ENCODE peak calls at places on chromosomes 6 and 20, in eight cellular contexts. C is fibroblast of the aortic adventitia, T is HFFc6, H is fibroblast of mammary gland, E is ovary, X is fibroblast of lung, Z is progenitor cell of endocrine pancreas, J is GM13976. M is an unnamed sample.

GRCh38 chr6:131762984-131763383 is 44.8 kb upstream of the ENPP1 start:
- DNase-seq in X (no peak), Z (no peak), E (no peak), C (no peak), J (no peak), H (no peak), T (no peak), M (peak; percentile 20)

GRCh38 chr6:149934249-149935156 is 7.3 kb upstream of the ULBP2 start:
- DNase-seq in J (peak; percentile 55), Z (no peak), X (peak; percentile 82), H (peak; percentile 78), C (peak; percentile 83), E (peak; percentile 39), T (peak; percentile 79), M (peak; percentile 64)

GRCh38 chr6:146868671-146869209 is 270.0 kb downstream of the ADGB start:
- DNase-seq in H (no peak), E (no peak), Z (no peak), J (no peak), C (no peak), T (no peak), X (peak; percentile 11), M (peak; percentile 7)

GRCh38 chr20:4740774-4741431 is 19.2 kb downstream of the PRND start:
- DNase-seq in E (no peak), T (no peak), Z (peak; percentile 57), C (peak; percentile 57), X (peak; percentile 48), J (no peak), H (peak; percentile 49), M (peak; percentile 61)

GRCh38 chr6:99613705-99614429 is 7.2 kb downstream of the PRDM13 start:
- DNase-seq in H (no peak), E (no peak), C (no peak), X (no peak), J (peak; percentile 75), T (no peak), Z (no peak), M (peak; percentile 31)

GRCh38 chr6:34032856-34033255 is 113.0 kb downstream of the GRM4 start:
- DNase-seq in J (no peak), T (no peak), X (no peak), H (no peak), Z (no peak), C (no peak), E (no peak), M (no peak)

GRCh38 chr6:88913471-88913870 is 49.9 kb downstream of the RNGTT start:
- DNase-seq in E (no peak), J (no peak), T (no peak), H (no peak), X (no peak), Z (no peak), C (no peak), M (no peak)

GRCh38 chr20:20019123-20019522 is 2.0 kb downstream of the NAA20 start:
- DNase-seq in X (no peak), E (no peak), J (no peak), T (no peak), C (no peak), Z (no peak), H (no peak), M (no peak)

GRCh38 chr6:105705608-105706007 is 302.7 kb upstream of the PREP start:
- DNase-seq in Z (no peak), H (no peak), T (no peak), X (no peak), E (no peak), J (no peak), C (no peak), M (no peak)

GRCh38 chr6:73968358-73968757 is 272.4 kb downstream of the CD109 start:
- DNase-seq in E (no peak), Z (no peak), T (no peak), H (peak; percentile 6), J (no peak), X (peak; percentile 42), C (no peak), M (no peak)

GRCh38 chr6:118565317-118565960 is 17.3 kb downstream of the PLN start:
- DNase-seq in E (no peak), Z (no peak), T (no peak), C (no peak), J (peak; percentile 63), H (no peak), X (no peak), M (no peak)

GRCh38 chr20:39116020-39116419 is 153.9 kb downstream of the DHX35 start:
- DNase-seq in Z (no peak), X (no peak), E (no peak), H (no peak), T (no peak), J (no peak), C (no peak), M (no peak)

GRCh38 chr6:129014302-129014701 is 131.4 kb downstream of the LAMA2 start:
- DNase-seq in X (no peak), E (no peak), Z (no peak), H (no peak), J (no peak), T (no peak), C (no peak), M (no peak)

GRCh38 chr20:63624486-63624885 is 2.4 kb downstream of the GMEB2 start:
- DNase-seq in E (no peak), X (peak; percentile 63), H (peak; percentile 46), C (peak; percentile 44), T (no peak), Z (no peak), J (no peak), M (peak; percentile 34)

GRCh38 chr20:46558511-46558959 is 8.1 kb upstream of the OCSTAMP start:
- DNase-seq in X (peak; percentile 87), H (peak; percentile 96), Z (no peak), C (peak; percentile 84), T (peak; percentile 80), E (no peak), J (no peak), M (peak; percentile 92)

GRCh38 chr6:53926505-53926904 is 131.7 kb downstream of the LRRC1 start:
- DNase-seq in X (no peak), C (peak; percentile 14), J (no peak), T (peak; percentile 33), Z (no peak), H (peak; percentile 10), E (no peak), M (no peak)

GRCh38 chr20:53679597-53680309 is 86.1 kb upstream of the ZNF217 start:
- DNase-seq in C (no peak), J (no peak), X (no peak), E (no peak), T (no peak), Z (no peak), H (no peak), M (no peak)

GRCh38 chr6:41355952-41356351 is 20.5 kb downstream of the NCR2 start:
- DNase-seq in H (no peak), C (no peak), J (no peak), X (no peak), E (no peak), Z (no peak), T (no peak), M (no peak)

GRCh38 chr6:67875877-67876383 is 759.2 kb upstream of the ADGRB3 start:
- DNase-seq in X (peak; percentile 45), C (peak; percentile 5), Z (no peak), E (no peak), J (no peak), H (no peak), T (no peak), M (no peak)

DNA sequence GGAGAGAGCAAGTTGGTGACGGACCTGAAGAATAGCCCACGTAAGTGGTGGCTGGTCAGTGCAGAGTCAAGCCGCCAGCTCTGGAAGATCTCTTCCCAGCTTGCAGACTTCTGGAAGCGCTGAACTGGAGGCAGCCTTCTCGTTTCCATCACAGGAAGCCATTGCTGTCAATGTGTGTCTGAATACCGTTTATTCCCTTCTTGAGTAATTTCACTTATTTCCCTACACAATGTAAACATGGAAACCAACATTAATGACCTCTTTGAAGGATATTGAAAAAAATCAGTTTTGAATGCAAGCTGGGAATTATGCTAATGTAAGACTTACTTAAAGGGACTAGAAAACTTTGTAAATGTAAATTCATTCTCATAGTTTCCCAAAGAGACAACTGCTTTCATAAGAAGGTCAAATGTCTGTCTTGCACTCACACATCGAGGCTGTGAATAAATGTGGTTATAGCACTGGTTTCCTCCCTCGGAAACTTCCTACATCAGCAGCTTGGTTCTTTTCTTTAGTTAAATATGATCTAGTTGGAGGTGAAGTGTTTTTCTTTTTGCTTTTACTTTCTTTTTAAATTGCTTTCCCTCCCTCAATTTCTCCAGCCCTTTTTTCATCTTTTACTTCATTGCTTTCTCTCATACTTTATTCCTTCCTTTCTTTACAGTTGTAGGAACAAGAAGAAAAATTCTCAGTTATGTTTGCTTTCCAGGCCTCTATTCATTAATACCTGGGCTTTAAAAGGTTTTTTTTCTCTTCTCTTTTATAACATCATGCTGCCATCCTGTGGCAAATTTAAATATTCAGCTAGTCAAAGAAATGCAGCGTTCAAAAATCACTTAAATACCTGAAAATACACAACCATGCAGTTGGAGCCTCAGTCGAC is 108.2 kb downstream of the TNFAIP3 start:
- DNase-seq in T (no peak), Z (no peak), E (no peak), H (peak; percentile 29), C (peak; percentile 73), X (peak; percentile 36), J (peak; percentile 33), M (peak; percentile 42)
- TF ChIP-seq CTCF in T (peak; percentile 69), Z (peak; percentile 19), E (no peak), H (peak; percentile 17), C (peak; percentile 38), X (peak; percentile 34), J (peak; percentile 34), M (peak; percentile 13)

GRCh38 chr6:164142312-164142711 is 727.8 kb downstream of the QKI start:
- DNase-seq in C (no peak), J (no peak), H (no peak), X (no peak), Z (no peak), T (no peak), E (no peak), M (no peak)
- TF ChIP-seq CTCF in C (no peak), J (no peak), H (no peak), X (no peak), Z (no peak), T (no peak), E (no peak), M (no peak)

GRCh38 chr6:165755583-165755982 is 92.5 kb upstream of the PDE10A start:
- DNase-seq in T (no peak), C (no peak), E (no peak), Z (no peak), X (no peak), H (no peak), J (no peak), M (no peak)
- TF ChIP-seq CTCF in T (no peak), C (no peak), E (no peak), Z (no peak), X (no peak), H (no peak), J (no peak), M (no peak)

GRCh38 chr6:43578748-43579147 is 2.8 kb downstream of the POLH start:
- DNase-seq in H (peak; percentile 28), X (no peak), E (no peak), C (no peak), T (no peak), Z (no peak), J (no peak), M (no peak)

GRCh38 chr6:43575105-43575771 is 600 bp downstream of the XPO5 start:
- DNase-seq in H (peak; percentile 11), T (no peak), Z (peak; percentile 9), J (no peak), X (peak; percentile 12), C (no peak), E (no peak), M (peak; percentile 51)

GRCh38 chr6:43572015-43572414 is 3.8 kb downstream of the XPO5 start:
- DNase-seq in X (no peak), E (no peak), Z (no peak), T (no peak), C (no peak), H (no peak), J (no peak), M (no peak)

GRCh38 chr6:43579171-43579570 is 3.2 kb downstream of the POLH start:
- DNase-seq in H (peak; percentile 13), J (no peak), T (peak; percentile 9), C (no peak), E (no peak), X (no peak), Z (no peak), M (peak; percentile 10)

GRCh38 chr6:43575772-43576551 is at the start of the genes POLH and XPO5:
- DNase-seq in C (peak; percentile 87), J (peak; percentile 98), E (peak; percentile 91), Z (peak; percentile 85), H (peak; percentile 86), X (peak; percentile 89), T (peak; percentile 87), M (peak; percentile 93)
- TF ChIP-seq CTCF in C (peak; percentile 23), J (no peak), E (no peak), Z (no peak), H (peak; percentile 14), X (peak; percentile 23), T (peak; percentile 13), M (no peak)

M was measured in foreskin fibroblast.